ENCODE peak calls at places on chromosomes 2 and 18, in seven cellular contexts. One of them, this sample, is unnamed.
A peak's percentile ranks its signal among the peaks of the same experiment; 100 is the strongest.

GRCh38 chr2:207226671-207227061 is 60.9 kb upstream of the KLF7 start:
- DNase-seq in body of pancreas: no peak
- DNase-seq in sigmoid colon: no peak
- DNase-seq in fibroblast of lung: no peak
- DNase-seq in mammary epithelial cell: no peak
- DNase-seq in astrocyte: no peak
- DNase-seq in A549: no peak
- DNase-seq in this sample: no peak

GRCh38 chr2:70939847-70940580 is 4.3 kb downstream of the ATP6V1B1 start:
- DNase-seq in fibroblast of lung: no peak
- DNase-seq in A549: no peak
- DNase-seq in mammary epithelial cell: no peak
- DNase-seq in astrocyte: no peak
- DNase-seq in body of pancreas: no peak
- DNase-seq in sigmoid colon: peak; percentile 30
- DNase-seq in this sample: no peak

GRCh38 chr18:39862341-39862740 is 2092.7 kb upstream of the PIK3C3 start:
- DNase-seq in astrocyte: no peak
- DNase-seq in body of pancreas: no peak
- DNase-seq in fibroblast of lung: peak; percentile 7
- DNase-seq in sigmoid colon: no peak
- DNase-seq in mammary epithelial cell: peak; percentile 23
- DNase-seq in A549: no peak
- DNase-seq in this sample: no peak

GRCh38 chr2:149857344-149857743 is 269.8 kb upstream of the MMADHC start:
- DNase-seq in body of pancreas: no peak
- DNase-seq in fibroblast of lung: peak; percentile 53
- DNase-seq in sigmoid colon: no peak
- DNase-seq in A549: peak; percentile 22
- DNase-seq in mammary epithelial cell: peak; percentile 20
- DNase-seq in astrocyte: peak; percentile 27
- DNase-seq in this sample: no peak

GRCh38 chr2:214410128-214410775 is 602 bp upstream of the VWC2L start:
- DNase-seq in body of pancreas: no peak
- DNase-seq in fibroblast of lung: no peak
- DNase-seq in mammary epithelial cell: peak; percentile 2
- DNase-seq in astrocyte: no peak
- DNase-seq in A549: no peak
- DNase-seq in sigmoid colon: no peak
- DNase-seq in this sample: no peak

GRCh38 chr2:32425719-32426141 is 68.9 kb downstream of the BIRC6 start:
- DNase-seq in mammary epithelial cell: no peak
- DNase-seq in fibroblast of lung: peak; percentile 73
- DNase-seq in body of pancreas: no peak
- DNase-seq in sigmoid colon: no peak
- DNase-seq in A549: no peak
- DNase-seq in astrocyte: peak; percentile 67
- DNase-seq in this sample: peak; percentile 38

GRCh38 chr2:21890041-21890440 is 766.3 kb downstream of the TDRD15 start:
- DNase-seq in A549: no peak
- DNase-seq in fibroblast of lung: no peak
- DNase-seq in body of pancreas: no peak
- DNase-seq in mammary epithelial cell: no peak
- DNase-seq in sigmoid colon: no peak
- DNase-seq in astrocyte: no peak
- DNase-seq in this sample: no peak

GRCh38 chr2:225017098-225017685 is 25.1 kb downstream of the DOCK10 start:
- DNase-seq in mammary epithelial cell: no peak
- DNase-seq in astrocyte: no peak
- DNase-seq in body of pancreas: no peak
- DNase-seq in sigmoid colon: no peak
- DNase-seq in fibroblast of lung: no peak
- DNase-seq in A549: peak; percentile 38
- DNase-seq in this sample: no peak

GRCh38 chr2:204321910-204322765 is 223.1 kb upstream of the PARD3B start:
- DNase-seq in mammary epithelial cell: peak; percentile 4
- DNase-seq in body of pancreas: no peak
- DNase-seq in fibroblast of lung: peak; percentile 42
- DNase-seq in sigmoid colon: no peak
- DNase-seq in astrocyte: peak; percentile 27
- DNase-seq in A549: peak; percentile 64
- DNase-seq in this sample: no peak

GRCh38 chr18:49094136-49094535 is 143.4 kb upstream of the SMAD7 start:
- DNase-seq in fibroblast of lung: peak; percentile 22
- DNase-seq in astrocyte: peak; percentile 4
- DNase-seq in A549: no peak
- DNase-seq in mammary epithelial cell: no peak
- DNase-seq in body of pancreas: no peak
- DNase-seq in sigmoid colon: no peak
- DNase-seq in this sample: no peak

GRCh38 chr18:74402806-74403433 is 54.2 kb downstream of the DIPK1C start:
- DNase-seq in fibroblast of lung: no peak
- DNase-seq in mammary epithelial cell: no peak
- DNase-seq in A549: no peak
- DNase-seq in body of pancreas: no peak
- DNase-seq in astrocyte: no peak
- DNase-seq in sigmoid colon: no peak
- DNase-seq in this sample: no peak

GRCh38 chr2:224023188-224023587 is 15.9 kb downstream of the SERPINE2 start:
- DNase-seq in fibroblast of lung: peak; percentile 45
- DNase-seq in body of pancreas: no peak
- DNase-seq in mammary epithelial cell: peak; percentile 68
- DNase-seq in A549: peak; percentile 87
- DNase-seq in astrocyte: peak; percentile 25
- DNase-seq in sigmoid colon: no peak
- DNase-seq in this sample: no peak

GRCh38 chr18:8893221-8893620 is 187.9 kb downstream of the MTCL1 start:
- DNase-seq in A549: no peak
- DNase-seq in body of pancreas: no peak
- DNase-seq in astrocyte: no peak
- DNase-seq in mammary epithelial cell: no peak
- DNase-seq in sigmoid colon: no peak
- DNase-seq in fibroblast of lung: no peak
- DNase-seq in this sample: no peak

GRCh38 chr2:203328735-203329549 is 748 bp downstream of the ABI2 start:
- DNase-seq in A549: peak; percentile 28
- DNase-seq in body of pancreas: peak; percentile 20
- DNase-seq in sigmoid colon: no peak
- DNase-seq in fibroblast of lung: peak; percentile 43
- DNase-seq in astrocyte: peak; percentile 13
- DNase-seq in mammary epithelial cell: peak; percentile 56
- DNase-seq in this sample: no peak

GRCh38 chr2:215799194-215799593 is 214.2 kb downstream of the MREG start:
- DNase-seq in astrocyte: no peak
- DNase-seq in body of pancreas: no peak
- DNase-seq in fibroblast of lung: peak; percentile 41
- DNase-seq in A549: no peak
- DNase-seq in mammary epithelial cell: peak; percentile 70
- DNase-seq in sigmoid colon: no peak
- DNase-seq in this sample: no peak

GRCh38 chr2:202109737-202110184 is 36.7 kb downstream of the KIAA2012 start:
- DNase-seq in fibroblast of lung: peak; percentile 72
- DNase-seq in astrocyte: peak; percentile 70
- DNase-seq in A549: no peak
- DNase-seq in sigmoid colon: peak; percentile 74
- DNase-seq in mammary epithelial cell: no peak
- DNase-seq in body of pancreas: peak; percentile 24
- DNase-seq in this sample: no peak

GRCh38 chr2:675982-676646 is 1.1 kb downstream of the TMEM18 start:
- DNase-seq in fibroblast of lung: peak; percentile 91
- DNase-seq in A549: peak; percentile 85
- DNase-seq in body of pancreas: peak; percentile 59
- DNase-seq in mammary epithelial cell: peak; percentile 88
- DNase-seq in astrocyte: peak; percentile 87
- DNase-seq in sigmoid colon: peak; percentile 85
- DNase-seq in this sample: peak; percentile 80
- TF ChIP-seq CTCF in fibroblast of lung: peak; percentile 53
- TF ChIP-seq CTCF in A549: no peak
- TF ChIP-seq CTCF in body of pancreas: no peak
- TF ChIP-seq CTCF in mammary epithelial cell: peak; percentile 77
- TF ChIP-seq CTCF in astrocyte: peak; percentile 40
- TF ChIP-seq CTCF in sigmoid colon: peak; percentile 19
- TF ChIP-seq CTCF in this sample: peak; percentile 51

GRCh38 chr2:118847447-118848172 is at the start of gene EN1:
- DNase-seq in body of pancreas: peak; percentile 19
- DNase-seq in mammary epithelial cell: no peak
- DNase-seq in A549: peak; percentile 56
- DNase-seq in sigmoid colon: no peak
- DNase-seq in fibroblast of lung: peak; percentile 88
- DNase-seq in astrocyte: peak; percentile 82
- DNase-seq in this sample: no peak

GRCh38 chr2:118844261-118845004 is 3.0 kb downstream of the EN1 start:
- DNase-seq in mammary epithelial cell: no peak
- DNase-seq in body of pancreas: no peak
- DNase-seq in A549: no peak
- DNase-seq in fibroblast of lung: no peak
- DNase-seq in astrocyte: no peak
- DNase-seq in sigmoid colon: no peak
- DNase-seq in this sample: no peak

GRCh38 chr2:118846667-118847446 is 591 bp downstream of the EN1 start:
- DNase-seq in mammary epithelial cell: no peak
- DNase-seq in astrocyte: no peak
- DNase-seq in fibroblast of lung: no peak
- DNase-seq in A549: peak; percentile 25
- DNase-seq in sigmoid colon: no peak
- DNase-seq in body of pancreas: no peak
- DNase-seq in this sample: no peak

GRCh38 chr2:118845005-118845842 is 2.2 kb downstream of the EN1 start:
- DNase-seq in sigmoid colon: no peak
- DNase-seq in body of pancreas: no peak
- DNase-seq in mammary epithelial cell: no peak
- DNase-seq in fibroblast of lung: no peak
- DNase-seq in astrocyte: no peak
- DNase-seq in A549: no peak
- DNase-seq in this sample: no peak

GRCh38 chr2:118845843-118846666 is 1.4 kb downstream of the EN1 start:
- DNase-seq in sigmoid colon: no peak
- DNase-seq in fibroblast of lung: no peak
- DNase-seq in astrocyte: no peak
- DNase-seq in A549: no peak
- DNase-seq in mammary epithelial cell: no peak
- DNase-seq in body of pancreas: no peak
- DNase-seq in this sample: no peak
- H3K27ac ChIP-seq in sigmoid colon: no peak overlapping the region
- H3K27ac ChIP-seq in fibroblast of lung: no peak overlapping the region
- H3K27ac ChIP-seq in astrocyte: peak overlapping the region; percentile 66
- H3K27ac ChIP-seq in A549: peak overlapping the region; percentile 91
- H3K27ac ChIP-seq in mammary epithelial cell: no peak overlapping the region
- H3K27ac ChIP-seq in body of pancreas: no peak overlapping the region
- H3K27ac ChIP-seq in this sample: no peak overlapping the region

GRCh38 chr2:12547771-12548170 is 169.0 kb upstream of the TRIB2 start:
- DNase-seq in mammary epithelial cell: no peak
- DNase-seq in fibroblast of lung: no peak
- DNase-seq in A549: no peak
- DNase-seq in astrocyte: no peak
- DNase-seq in sigmoid colon: no peak
- DNase-seq in body of pancreas: no peak
- DNase-seq in this sample: no peak
- TF ChIP-seq CTCF in mammary epithelial cell: no peak
- TF ChIP-seq CTCF in fibroblast of lung: no peak
- TF ChIP-seq CTCF in A549: no peak
- TF ChIP-seq CTCF in astrocyte: no peak
- TF ChIP-seq CTCF in sigmoid colon: no peak
- TF ChIP-seq CTCF in body of pancreas: no peak
- TF ChIP-seq CTCF in this sample: no peak

GRCh38 chr2:160268382-160268781 is 68.3 kb upstream of the ITGB6 start:
- DNase-seq in sigmoid colon: no peak
- DNase-seq in body of pancreas: no peak
- DNase-seq in astrocyte: no peak
- DNase-seq in fibroblast of lung: no peak
- DNase-seq in A549: no peak
- DNase-seq in mammary epithelial cell: no peak
- DNase-seq in this sample: no peak
- H3K27ac ChIP-seq in sigmoid colon: peak overlapping the region; percentile 90
- H3K27ac ChIP-seq in body of pancreas: peak overlapping the region; percentile 96
- H3K27ac ChIP-seq in astrocyte: no peak overlapping the region
- H3K27ac ChIP-seq in fibroblast of lung: no peak overlapping the region
- H3K27ac ChIP-seq in A549: peak overlapping the region; percentile 94
- H3K27ac ChIP-seq in mammary epithelial cell: no peak overlapping the region
- H3K27ac ChIP-seq in this sample: no peak overlapping the region

DNA sequence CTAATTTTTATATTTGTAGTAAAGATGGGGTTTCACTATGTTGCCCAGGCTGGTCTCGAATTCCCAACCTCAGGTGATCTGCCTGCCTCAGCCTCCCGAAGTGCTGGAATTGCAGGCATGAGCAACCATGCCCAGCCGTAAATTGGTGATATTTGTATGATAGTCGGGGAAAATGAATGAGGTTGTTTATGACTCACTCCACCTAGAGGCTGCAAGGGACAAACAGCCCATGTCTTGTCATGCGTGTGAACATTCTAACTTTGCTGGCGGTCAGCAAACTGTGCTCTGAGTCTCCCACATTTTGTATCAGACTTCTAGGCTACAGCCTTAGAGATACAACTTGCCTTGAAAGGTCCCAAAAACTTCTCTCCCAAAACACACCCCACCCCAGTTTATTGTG is 133.5 kb upstream of the DTNA start:
- DNase-seq in mammary epithelial cell: no peak
- DNase-seq in body of pancreas: no peak
- DNase-seq in astrocyte: no peak
- DNase-seq in A549: no peak
- DNase-seq in fibroblast of lung: no peak
- DNase-seq in sigmoid colon: no peak
- DNase-seq in this sample: no peak
- TF ChIP-seq CTCF in mammary epithelial cell: no peak
- TF ChIP-seq CTCF in body of pancreas: no peak
- TF ChIP-seq CTCF in astrocyte: no peak
- TF ChIP-seq CTCF in A549: no peak
- TF ChIP-seq CTCF in fibroblast of lung: no peak
- TF ChIP-seq CTCF in sigmoid colon: no peak
- TF ChIP-seq CTCF in this sample: no peak

GRCh38 chr18:28432350-28432749 is 255.4 kb upstream of the CDH2 start:
- DNase-seq in astrocyte: no peak
- DNase-seq in mammary epithelial cell: no peak
- DNase-seq in body of pancreas: no peak
- DNase-seq in fibroblast of lung: peak; percentile 3
- DNase-seq in A549: no peak
- DNase-seq in sigmoid colon: no peak
- DNase-seq in this sample: no peak
- H3K27ac ChIP-seq in astrocyte: no peak overlapping the region
- H3K27ac ChIP-seq in mammary epithelial cell: no peak overlapping the region
- H3K27ac ChIP-seq in body of pancreas: no peak overlapping the region
- H3K27ac ChIP-seq in fibroblast of lung: no peak overlapping the region
- H3K27ac ChIP-seq in A549: no peak overlapping the region
- H3K27ac ChIP-seq in sigmoid colon: no peak overlapping the region
- H3K27ac ChIP-seq in this sample: no peak overlapping the region

DNA sequence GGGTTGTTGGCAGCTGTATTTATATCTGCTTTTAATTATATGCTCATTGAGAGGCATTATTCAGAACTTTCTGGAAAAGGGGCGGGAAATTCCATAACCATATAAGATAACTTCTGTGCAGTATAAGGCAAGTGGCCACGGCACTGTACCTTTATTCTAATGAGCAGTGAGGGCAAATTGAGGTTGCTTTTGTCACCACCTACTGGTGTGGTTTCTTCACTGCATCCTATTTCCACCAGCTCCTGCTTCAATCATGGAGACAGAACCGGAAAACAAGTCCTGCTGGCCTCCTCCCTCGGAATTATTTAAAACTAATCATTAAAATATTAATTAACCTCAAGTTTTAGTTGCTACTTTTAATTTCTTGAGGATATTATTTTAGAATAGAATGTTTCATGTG is 759.4 kb downstream of the CBLN2 start:
- DNase-seq in fibroblast of lung: no peak
- DNase-seq in A549: peak; percentile 2
- DNase-seq in sigmoid colon: no peak
- DNase-seq in body of pancreas: no peak
- DNase-seq in astrocyte: no peak
- DNase-seq in mammary epithelial cell: no peak
- DNase-seq in this sample: no peak
- TF ChIP-seq CTCF in fibroblast of lung: peak; percentile 46
- TF ChIP-seq CTCF in A549: no peak
- TF ChIP-seq CTCF in sigmoid colon: no peak
- TF ChIP-seq CTCF in body of pancreas: no peak
- TF ChIP-seq CTCF in astrocyte: peak; percentile 44
- TF ChIP-seq CTCF in mammary epithelial cell: peak; percentile 19
- TF ChIP-seq CTCF in this sample: peak; percentile 31

This sample was measured in AG04450.